ENCODE peak calls at places on chromosome 6, in six cellular contexts. Y is MM.1S, K is fibroblast of lung, F is uterus, G is heart right ventricle, W is OCI-LY7. X is an unnamed sample. For H3K4me1, the result is how much of the 10 kb centered on the place peaks cover.

GRCh38 chr6:118706702-118707101 is 55.3 kb upstream of the CEP85L start:
- DNase-seq in K (no peak), Y (no peak), W (no peak), G (no peak), F (no peak), X (no peak)

GRCh38 chr6:30752164-30752927 is 8.0 kb upstream of the IER3 start:
- DNase-seq in K (peak), Y (no peak), G (peak), W (no peak), F (peak), X (peak)

GRCh38 chr6:21441386-21441785 is 152.2 kb upstream of the SOX4 start:
- DNase-seq in Y (no peak), W (no peak), G (no peak), K (no peak), F (no peak), X (no peak)

GRCh38 chr6:53100561-53100960 is 35.4 kb downstream of the FBXO9 start:
- DNase-seq in Y (no peak), K (no peak), G (no peak), F (no peak), W (no peak), X (no peak)

GRCh38 chr6:45478235-45478634 is 100.5 kb upstream of the SUPT3H start:
- DNase-seq in W (no peak), G (no peak), K (peak), F (no peak), Y (no peak), X (no peak)

GRCh38 chr6:87261534-87261933 is 60.9 kb upstream of the SMIM8 start:
- DNase-seq in F (no peak), Y (no peak), W (no peak), G (no peak), K (no peak), X (no peak)

GRCh38 chr6:89375427-89375868 is 22.9 kb upstream of the UBE2J1 start:
- DNase-seq in F (no peak), Y (peak), W (peak), G (peak), K (no peak), X (no peak)

GRCh38 chr6:15254074-15254975 is 8.5 kb downstream of the JARID2 start:
- DNase-seq in Y (no peak), W (peak), G (no peak), F (no peak), K (peak), X (no peak)

GRCh38 chr6:50823130-50823920 is 4.7 kb downstream of the TFAP2B start:
- DNase-seq in Y (no peak), K (no peak), G (no peak), F (no peak), W (no peak), X (no peak)

GRCh38 chr6:71621918-71622519 is 264.3 kb upstream of the RIMS1 start:
- DNase-seq in W (peak), F (no peak), Y (no peak), K (peak), G (no peak), X (no peak)

GRCh38 chr6:164410017-164410416 is 899.4 kb downstream of the C6orf118 start:
- DNase-seq in G (no peak), F (no peak), K (no peak), W (no peak), Y (no peak), X (no peak)

GRCh38 chr6:106477158-106477557 is 116.6 kb downstream of the CRYBG1 start:
- DNase-seq in K (no peak), F (no peak), Y (no peak), G (no peak), W (peak), X (no peak)

GRCh38 chr6:44342489-44342888 is at the start of gene SPATS1:
- DNase-seq in W (no peak), F (peak), G (no peak), Y (no peak), K (no peak), X (peak)

GRCh38 chr6:79947191-79948173 is at the start of gene ELOVL4:
- DNase-seq in G (peak), F (peak), Y (peak), W (no peak), K (peak), X (peak)

GRCh38 chr6:161984707-161985106 is 710.8 kb upstream of the AGPAT4 start:
- DNase-seq in G (no peak), W (no peak), Y (no peak), K (no peak), F (no peak), X (no peak)

GRCh38 chr6:36290668-36291620 is 21.1 kb downstream of the PNPLA1 start:
- DNase-seq in G (no peak), Y (no peak), F (no peak), W (no peak), K (peak), X (no peak)

GRCh38 chr6:118722820-118723526 is 71.6 kb upstream of the CEP85L start:
- DNase-seq in G (no peak), W (no peak), Y (no peak), F (no peak), K (no peak), X (no peak)

GRCh38 chr6:117306227-117306784 is 40.9 kb downstream of the VGLL2 start:
- DNase-seq in K (no peak), Y (no peak), G (no peak), F (no peak), W (no peak), X (no peak)

GRCh38 chr6:80005406-80005805 is 957 bp downstream of the TTK start:
- DNase-seq in G (no peak), W (no peak), Y (no peak), K (no peak), F (no peak), X (no peak)

GRCh38 chr6:27477318-27478013 is 4.6 kb upstream of the ZNF184 start:
- DNase-seq in G (no peak), W (no peak), F (no peak), Y (no peak), K (no peak), X (no peak)

GRCh38 chr6:168577496-168577895 is 136.5 kb downstream of the SMOC2 start:
- DNase-seq in K (no peak), G (no peak), Y (no peak), F (no peak), W (no peak), X (no peak)

GRCh38 chr6:7260291-7261029 is 52.5 kb downstream of the SSR1 start:
- DNase-seq in Y (no peak), G (no peak), K (no peak), F (no peak), W (no peak), X (peak)

GRCh38 chr6:39076086-39076992 is 27.8 kb downstream of the GLP1R start:
- DNase-seq in W (no peak), K (no peak), G (no peak), F (no peak), Y (no peak), X (no peak)

GRCh38 chr6:22350109-22350508 is 53.3 kb upstream of the PRL start:
- DNase-seq in G (no peak), K (peak), W (no peak), F (no peak), Y (no peak), X (no peak)

GRCh38 chr6:137490506-137490905 is 3.7 kb downstream of the OLIG3 start:
- DNase-seq in Y (no peak), W (no peak), G (no peak), K (no peak), F (no peak), X (no peak)

GRCh38 chr6:88708197-88708744 is 255.1 kb downstream of the RNGTT start:
- DNase-seq in F (no peak), W (no peak), K (no peak), Y (no peak), G (no peak), X (no peak)

GRCh38 chr6:159084493-159085091 is 39.8 kb upstream of the TAGAP start:
- DNase-seq in Y (no peak), G (no peak), F (no peak), W (no peak), K (peak), X (no peak)

GRCh38 chr6:70310063-70310694 is 7.3 kb upstream of the COL9A1 start:
- DNase-seq in K (peak), W (peak), Y (peak), F (no peak), G (no peak), X (no peak)

GRCh38 chr6:125871365-125871764 is 80.6 kb downstream of the NCOA7 start:
- DNase-seq in K (no peak), Y (no peak), G (no peak), W (no peak), F (no peak), X (no peak)

GRCh38 chr6:68967549-68968300 is 332.6 kb downstream of the ADGRB3 start:
- DNase-seq in G (peak), K (peak), F (peak), Y (peak), W (peak), X (no peak)

GRCh38 chr6:28769626-28770402 is 154.0 kb downstream of the TRIM27 start:
- DNase-seq in W (no peak), Y (no peak), G (no peak), K (peak), F (no peak), X (no peak)

GRCh38 chr6:163816441-163816840 is 401.9 kb downstream of the QKI start:
- DNase-seq in Y (no peak), F (no peak), G (no peak), W (no peak), K (no peak), X (no peak)

GRCh38 chr6:85580878-85581267 is 12.8 kb downstream of the SNX14 start:
- DNase-seq in W (no peak), G (peak), Y (no peak), K (peak), F (no peak), X (no peak)

GRCh38 chr6:33183071-33183683 is 9.1 kb downstream of the COL11A2 start:
- DNase-seq in K (no peak), W (peak), Y (no peak), F (no peak), G (no peak), X (peak)

GRCh38 chr6:34945317-34945716 is 56.3 kb downstream of the ANKS1A start:
- DNase-seq in W (no peak), K (no peak), Y (no peak), F (no peak), G (no peak), X (no peak)

GRCh38 chr6:160028487-160029275 is 59.8 kb downstream of the IGF2R start:
- DNase-seq in W (peak), G (no peak), K (no peak), Y (peak), F (no peak), X (no peak)

GRCh38 chr6:107849325-107849724 is 25.2 kb upstream of the SCML4 start:
- DNase-seq in Y (no peak), K (no peak), F (no peak), W (no peak), G (no peak), X (no peak)

GRCh38 chr6:81783893-81784292 is 31.4 kb upstream of the TENT5A start:
- DNase-seq in K (no peak), G (no peak), F (no peak), Y (no peak), W (no peak), X (no peak)

GRCh38 chr6:81788748-81789147 is 36.3 kb upstream of the TENT5A start:
- DNase-seq in K (no peak), F (no peak), W (no peak), G (no peak), Y (no peak), X (no peak)

GRCh38 chr6:81787313-81788068 is 35.0 kb upstream of the TENT5A start:
- DNase-seq in W (no peak), F (no peak), G (no peak), Y (no peak), K (peak), X (no peak)

GRCh38 chr6:81786159-81786558 is 33.7 kb upstream of the TENT5A start:
- DNase-seq in F (no peak), K (no peak), Y (no peak), W (no peak), G (no peak), X (no peak)

GRCh38 chr6:81785340-81785739 is 32.9 kb upstream of the TENT5A start:
- DNase-seq in W (no peak), K (no peak), F (no peak), Y (no peak), G (no peak), X (no peak)
- H3K4me1 ChIP-seq in W (under half), K (under half), F (under half), Y (under half), G (under half), X (under half)

DNA sequence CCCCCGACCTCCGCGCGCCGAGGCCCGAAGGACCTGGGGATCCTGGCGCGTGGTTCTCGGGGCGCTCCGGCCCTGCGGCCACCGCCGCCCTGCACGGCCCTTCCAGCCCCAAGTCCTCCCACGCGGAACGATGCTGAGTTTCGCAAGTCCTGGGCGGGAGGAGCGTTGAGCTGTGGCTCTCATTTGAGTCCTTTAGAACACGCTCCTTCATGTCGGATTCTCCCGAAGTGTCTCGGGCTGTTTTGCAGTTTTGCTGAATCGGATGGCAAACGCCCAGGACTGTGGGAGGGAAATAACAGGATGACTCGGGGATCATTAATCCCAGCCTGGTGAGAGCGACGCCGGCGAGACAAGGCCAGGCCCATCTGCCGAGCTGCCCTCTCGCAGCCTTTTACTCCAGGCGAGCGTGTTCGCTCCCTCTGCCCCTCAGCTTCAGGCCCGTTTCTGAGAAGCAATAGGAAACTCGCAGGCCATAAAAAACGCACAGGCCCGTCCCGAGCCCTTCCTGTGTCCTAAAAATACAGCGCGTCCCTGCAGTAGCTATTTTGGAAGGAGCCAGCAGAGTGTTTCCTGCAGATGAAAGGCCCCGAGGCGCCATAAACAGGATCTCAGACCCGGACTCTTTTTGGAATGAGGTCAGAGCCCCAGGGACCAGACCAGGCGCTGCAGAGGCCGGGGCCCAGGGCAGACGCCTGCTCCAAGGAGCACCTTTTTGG is 153.5 kb downstream of the DLL1 start:
- DNase-seq in W (no peak), G (peak), Y (no peak), K (peak), F (peak), X (peak)
- H3K4me1 ChIP-seq in W (under half), G (half or more), Y (under half), K (under half), F (under half), X (under half)

GRCh38 chr6:16683524-16684194 is 77.6 kb downstream of the ATXN1 start:
- DNase-seq in W (no peak), G (peak), F (peak), K (peak), Y (no peak), X (peak)
- H3K4me1 ChIP-seq in W (under half), G (under half), F (under half), K (under half), Y (under half), X (under half)

GRCh38 chr6:142855877-142856606 is 88.9 kb downstream of the HIVEP2 start:
- DNase-seq in W (no peak), Y (no peak), F (no peak), K (no peak), G (no peak), X (no peak)
- H3K4me1 ChIP-seq in W (half or more), Y (under half), F (under half), K (under half), G (under half), X (under half)

GRCh38 chr6:158027590-158028285 is 46.1 kb downstream of the SYNJ2 start:
- DNase-seq in G (no peak), F (peak), W (no peak), K (peak), Y (no peak), X (peak)

GRCh38 chr6:158024566-158025297 is 43.1 kb downstream of the SYNJ2 start:
- DNase-seq in G (no peak), W (no peak), K (peak), Y (no peak), F (no peak), X (no peak)

GRCh38 chr6:158026901-158027589 is 45.4 kb downstream of the SYNJ2 start:
- DNase-seq in F (no peak), Y (no peak), G (no peak), K (no peak), W (no peak), X (peak)

GRCh38 chr6:158028421-158028820 is 46.8 kb downstream of the SYNJ2 start:
- DNase-seq in W (no peak), G (no peak), Y (no peak), K (no peak), F (no peak), X (no peak)

GRCh38 chr6:158026054-158026900 is 44.6 kb downstream of the SYNJ2 start:
- DNase-seq in Y (no peak), K (peak), W (peak), F (peak), G (peak), X (peak)
- H3K4me1 ChIP-seq in Y (under half), K (under half), W (under half), F (under half), G (under half), X (under half)

GRCh38 chr6:157995458-157995857 is 13.8 kb downstream of the SYNJ2 start:
- DNase-seq in Y (no peak), W (no peak), K (no peak), F (no peak), G (no peak), X (no peak)
- H3K4me1 ChIP-seq in Y (under half), W (under half), K (under half), F (under half), G (under half), X (under half)